ENCODE peak calls at places on chromosomes 11 and 22, in six cellular contexts. J is testis, I is colonic mucosa, M is SJSA1, B is HCT116, R is neuronal stem cell. S is an unnamed sample. For H3K4me1, the result is how much of the 10 kb centered on the place peaks cover.

GRCh38 chr11:125701858-125702621 is 21.4 kb upstream of the ACRV1 start:
- DNase-seq in M (no peak), I (no peak), B (no peak), J (no peak), R (no peak), S (no peak)

GRCh38 chr11:133978816-133979215 is 22.0 kb upstream of the IGSF9B start:
- DNase-seq in I (no peak), B (no peak), J (no peak), M (no peak), R (no peak), S (no peak)

GRCh38 chr11:19307498-19307897 is 66.8 kb upstream of the E2F8 start:
- DNase-seq in B (no peak), M (no peak), R (no peak), J (no peak), I (no peak), S (no peak)

GRCh38 chr11:110430267-110431211 is 791 bp downstream of the FDX1 start:
- DNase-seq in J (peak), I (peak), M (peak), B (no peak), R (peak), S (no peak)

GRCh38 chr11:830295-831131 is 2.2 kb upstream of the CD151 start:
- DNase-seq in J (peak), M (no peak), I (peak), B (no peak), R (no peak), S (peak)

GRCh38 chr11:96863520-96863919 is 473.7 kb downstream of the JRKL start:
- DNase-seq in I (no peak), R (no peak), M (no peak), J (peak), B (no peak), S (no peak)

GRCh38 chr11:70871881-70872280 is 380.5 kb downstream of the SHANK2 start:
- DNase-seq in R (no peak), J (no peak), M (peak), I (no peak), B (no peak), S (no peak)

GRCh38 chr11:88603499-88603898 is 266.0 kb upstream of the CTSC start:
- DNase-seq in I (no peak), M (no peak), B (no peak), J (no peak), R (no peak), S (no peak)

GRCh38 chr11:123196060-123196714 is 1.1 kb upstream of the CLMP start:
- DNase-seq in M (no peak), R (no peak), B (no peak), I (no peak), J (no peak), S (no peak)

GRCh38 chr11:85827768-85828639 is 17.1 kb upstream of the SYTL2 start:
- DNase-seq in J (no peak), I (no peak), R (no peak), B (peak), M (peak), S (no peak)

GRCh38 chr11:78202733-78203167 is 14.0 kb downstream of the USP35 start:
- DNase-seq in M (no peak), B (no peak), J (no peak), R (no peak), I (no peak), S (no peak)

GRCh38 chr22:24510694-24511625 is 15.8 kb downstream of the UPB1 start:
- DNase-seq in B (no peak), J (peak), I (peak), M (no peak), R (no peak), S (no peak)

DNA sequence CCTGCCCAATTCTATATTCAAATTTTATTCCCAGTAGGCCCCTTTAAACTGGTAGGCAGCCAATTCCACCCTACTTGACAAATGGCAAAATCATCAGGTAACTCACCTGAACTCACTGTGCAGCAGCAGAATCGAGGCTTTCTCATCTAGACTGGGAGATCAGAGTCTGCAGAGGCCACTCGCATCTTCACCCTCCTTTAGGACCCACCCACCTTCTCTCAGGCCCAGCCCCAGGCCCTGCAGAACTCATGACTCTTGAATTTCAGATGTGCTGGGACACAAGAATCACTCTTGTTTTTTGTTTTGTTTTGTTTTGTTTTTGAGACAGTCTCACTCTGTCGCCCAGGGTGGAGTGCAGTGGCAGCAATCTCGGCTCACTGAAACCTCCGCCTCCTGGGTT is 38.8 kb downstream of the MICAL3 start:
- DNase-seq in I (no peak), M (no peak), R (no peak), B (no peak), J (no peak), S (no peak)
- H3K4me1 ChIP-seq in I (under half), M (under half), R (under half), B (under half), J (under half), S (under half)

GRCh38 chr22:45170001-45170466 is 6.3 kb downstream of the NUP50 start:
- DNase-seq in R (no peak), M (no peak), I (no peak), B (no peak), J (peak), S (no peak)

GRCh38 chr22:45171830-45172229 is 8.1 kb downstream of the NUP50 start:
- DNase-seq in J (no peak), I (no peak), R (no peak), B (no peak), M (no peak), S (no peak)

GRCh38 chr22:45172872-45173585 is 9.3 kb downstream of the NUP50 start:
- DNase-seq in J (no peak), I (no peak), M (no peak), R (no peak), B (no peak), S (no peak)
- H3K4me1 ChIP-seq in J (under half), I (under half), M (under half), R (under half), B (under half), S (under half)

GRCh38 chr22:20563941-20564371 is 56.5 kb downstream of the MED15 start:
- DNase-seq in I (no peak), J (no peak), M (no peak), B (no peak), R (no peak), S (peak)

GRCh38 chr22:20562607-20563463 is 55.4 kb downstream of the MED15 start:
- DNase-seq in J (no peak), I (no peak), R (no peak), B (no peak), M (no peak), S (no peak)

GRCh38 chr22:20561882-20562281 is 54.5 kb downstream of the MED15 start:
- DNase-seq in J (no peak), M (no peak), R (no peak), I (no peak), B (no peak), S (no peak)

GRCh38 chr22:20565079-20565734 is 57.8 kb downstream of the MED15 start:
- DNase-seq in I (no peak), M (no peak), B (no peak), R (no peak), J (no peak), S (no peak)

DNA sequence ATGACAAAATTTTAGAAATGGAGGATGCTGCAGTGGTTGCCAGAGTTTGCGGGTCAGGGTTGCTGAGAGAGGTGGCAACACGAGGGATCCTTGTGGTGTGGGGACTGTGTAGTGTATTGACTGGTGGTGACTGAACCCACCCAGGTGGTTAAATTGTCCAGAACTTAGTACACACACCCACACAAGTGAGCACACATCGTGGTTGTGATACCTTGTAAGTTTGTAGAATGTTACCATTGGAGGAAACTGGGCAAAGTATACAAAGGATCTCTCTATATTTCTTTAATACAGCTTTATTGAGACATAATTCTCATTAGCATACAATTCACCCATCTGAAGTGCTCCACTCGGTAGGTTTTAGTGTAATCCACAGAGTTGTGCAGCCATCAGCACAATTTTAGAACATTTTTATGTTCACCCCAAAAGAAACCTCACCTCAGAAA is 56.1 kb downstream of the MED15 start:
- DNase-seq in J (no peak), R (no peak), M (no peak), I (no peak), B (no peak), S (no peak)
- H3K4me1 ChIP-seq in J (under half), R (under half), M (under half), I (under half), B (under half), S (under half)

DNA sequence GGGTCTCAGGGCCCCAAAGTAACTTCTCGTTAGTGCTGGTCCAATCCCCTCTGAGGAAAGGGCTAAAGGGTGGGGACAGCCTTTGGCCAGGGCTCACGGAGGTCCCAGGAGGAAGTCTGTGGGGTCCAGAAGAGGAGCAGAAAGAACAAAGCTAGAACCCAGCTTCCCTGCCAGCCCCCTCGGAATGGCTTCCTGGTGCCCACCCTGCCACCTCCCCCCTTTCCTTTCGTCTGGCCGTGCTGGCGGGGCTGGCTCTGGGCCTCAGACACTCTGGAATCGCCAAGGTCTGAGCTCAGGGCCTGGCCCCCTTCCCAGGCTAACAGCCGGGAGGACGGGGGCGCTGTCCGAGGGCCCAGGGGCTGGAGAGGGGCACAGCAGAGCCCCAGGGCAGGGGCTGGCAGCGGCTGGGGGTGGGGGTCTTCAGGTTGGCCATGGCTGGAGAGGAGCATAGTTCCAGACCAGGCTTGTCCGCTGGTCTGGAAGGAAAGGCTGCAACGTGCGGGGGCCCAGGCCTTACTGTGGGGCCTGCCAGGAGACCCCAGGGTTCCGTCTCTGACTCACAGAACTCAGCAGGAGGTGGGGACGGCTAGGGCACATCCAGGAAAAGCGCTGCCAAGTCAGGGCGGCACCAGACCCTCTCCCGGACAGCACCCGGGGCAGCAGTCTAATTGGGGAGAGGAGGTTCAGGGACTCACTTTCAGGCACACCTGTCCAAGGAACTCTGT is 788 bp upstream of the LTBP3 start:
- DNase-seq in B (no peak), R (no peak), M (no peak), J (no peak), I (peak), S (no peak)
- H3K4me1 ChIP-seq in B (half or more), R (under half), M (half or more), J (under half), I (under half), S (under half)

DNA sequence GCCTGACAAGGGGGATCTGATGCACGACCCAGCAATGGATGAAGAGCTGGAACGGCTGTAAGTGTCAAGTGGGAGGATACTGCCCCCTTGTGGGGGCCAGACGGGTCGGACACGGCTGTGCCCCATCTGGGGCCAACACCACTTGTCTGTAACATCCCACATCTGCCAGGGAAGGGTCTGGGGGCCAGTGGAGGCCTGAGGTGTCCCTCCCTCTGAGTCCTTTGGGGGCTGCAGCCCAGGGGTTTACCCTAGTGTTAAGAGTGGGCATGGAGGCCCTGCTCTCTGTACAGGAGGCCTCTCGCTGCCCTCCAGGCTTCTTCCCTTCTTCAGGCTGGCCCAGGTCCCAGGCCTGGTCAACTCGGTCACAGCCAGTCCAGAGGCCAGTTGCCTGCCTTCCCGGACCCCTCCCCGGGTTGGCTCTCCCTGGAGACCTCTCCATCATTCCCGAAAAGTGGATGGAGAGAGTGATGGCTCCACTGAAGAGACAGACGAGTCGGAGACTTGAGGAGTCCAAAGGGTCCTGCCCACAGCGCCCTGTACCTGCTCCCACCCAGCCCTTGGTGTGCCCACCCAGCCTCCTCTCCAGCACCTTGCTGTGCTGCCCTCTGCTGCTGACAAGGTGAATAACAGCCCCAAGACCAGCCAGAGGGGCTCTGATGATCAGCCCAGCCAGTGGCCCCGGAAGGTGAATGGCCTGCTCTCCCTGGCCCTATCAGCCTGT is 15.4 kb downstream of the ARFGAP2 start:
- DNase-seq in M (peak), I (peak), R (peak), J (peak), B (no peak), S (peak)
- H3K4me1 ChIP-seq in M (under half), I (under half), R (under half), J (under half), B (under half), S (under half)

GRCh38 chr22:21741059-21741458 is 5.5 kb upstream of the YPEL1 start:
- DNase-seq in B (no peak), I (no peak), J (no peak), M (no peak), R (no peak), S (no peak)

GRCh38 chr22:21736948-21737347 is 1.4 kb upstream of the YPEL1 start:
- DNase-seq in J (no peak), I (no peak), R (no peak), M (no peak), B (no peak), S (no peak)

GRCh38 chr22:21739828-21740377 is 4.3 kb upstream of the YPEL1 start:
- DNase-seq in J (no peak), I (no peak), B (no peak), R (no peak), M (no peak), S (no peak)

GRCh38 chr22:21738081-21738480 is 2.5 kb upstream of the YPEL1 start:
- DNase-seq in B (no peak), J (no peak), R (no peak), I (no peak), M (no peak), S (no peak)

DNA sequence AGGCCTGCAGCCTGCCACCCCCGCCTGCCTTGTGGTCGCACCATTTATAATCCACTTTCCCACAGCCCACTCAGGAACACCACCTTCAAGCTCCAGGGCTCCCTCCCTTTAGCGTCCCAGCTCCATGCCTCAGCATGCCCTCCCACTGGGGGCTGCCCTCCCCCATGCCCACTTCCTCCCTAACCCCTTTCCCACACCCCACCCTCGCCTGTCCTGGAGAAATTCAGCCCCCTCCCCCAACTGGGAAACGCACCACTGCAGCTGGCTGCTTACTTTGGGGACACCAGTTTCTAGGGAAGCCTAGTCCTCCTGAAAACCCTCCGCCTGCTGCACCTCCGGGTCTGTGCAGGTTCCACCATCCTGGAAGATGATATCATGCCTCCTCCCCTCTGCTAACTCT is 3.4 kb upstream of the YPEL1 start:
- DNase-seq in I (no peak), J (no peak), B (no peak), M (no peak), R (no peak), S (no peak)
- H3K4me1 ChIP-seq in I (under half), J (under half), B (under half), M (under half), R (under half), S (under half)

GRCh38 chr11:34654491-34655334 is 33.8 kb downstream of the EHF start:
- DNase-seq in B (peak), J (no peak), R (no peak), M (no peak), I (no peak), S (peak)

GRCh38 chr11:34653031-34653430 is 32.1 kb downstream of the EHF start:
- DNase-seq in B (no peak), R (no peak), M (no peak), I (no peak), J (no peak), S (no peak)

GRCh38 chr11:34655335-34656008 is 34.6 kb downstream of the EHF start:
- DNase-seq in I (no peak), M (no peak), J (no peak), R (no peak), B (no peak), S (peak)

GRCh38 chr11:34652191-34652958 is 31.5 kb downstream of the EHF start:
- DNase-seq in R (no peak), M (no peak), B (no peak), I (no peak), J (no peak), S (no peak)

DNA sequence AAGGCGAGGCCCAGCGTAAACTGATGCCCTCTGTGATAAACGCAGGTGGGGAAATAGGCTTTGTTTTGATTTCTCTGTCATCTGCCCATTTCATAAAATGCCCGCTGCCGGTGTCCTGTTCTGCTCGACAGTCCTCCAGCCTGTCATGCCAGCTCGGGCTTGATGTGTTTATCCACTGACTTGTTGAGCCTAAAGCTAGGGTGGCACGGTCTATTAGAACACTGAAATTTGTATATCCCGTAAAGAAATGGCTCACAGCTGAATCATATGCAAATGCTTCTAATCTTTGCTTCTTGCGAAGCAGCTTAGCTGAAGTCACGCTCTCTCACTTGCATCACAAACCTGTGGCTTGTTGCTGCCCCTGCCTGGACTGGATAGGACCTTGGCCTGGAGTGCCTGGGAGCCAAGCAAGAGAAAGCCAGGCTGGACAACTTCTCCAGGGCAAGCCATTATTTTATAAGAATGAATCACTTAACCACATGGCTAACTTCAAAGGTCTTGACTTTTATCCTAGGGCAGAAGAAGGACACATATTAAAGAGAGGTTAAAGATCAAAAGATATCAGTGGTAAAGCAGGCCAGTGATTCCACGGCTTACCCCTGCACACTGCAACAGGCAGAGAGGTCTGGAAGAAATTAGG is 33.1 kb downstream of the EHF start:
- DNase-seq in R (no peak), M (peak), I (peak), B (peak), J (no peak), S (peak)
- H3K4me1 ChIP-seq in R (under half), M (under half), I (under half), B (under half), J (under half), S (half or more)

GRCh38 chr11:68191661-68192579 is 21.2 kb downstream of the KMT5B start:
- DNase-seq in M (no peak), J (no peak), R (no peak), B (no peak), I (no peak), S (no peak)
- H3K4me1 ChIP-seq in M (under half), J (under half), R (under half), B (under half), I (under half), S (under half)

S was measured in HAP-1.